ENCODE peak calls at places on chromosomes 11 and 22, in nine cellular contexts. L, R, U, D, A, E, T, H and V are unnamed samples.
A peak's percentile ranks its signal among the peaks of the same experiment; 100 is the strongest.

GRCh38 chr11:45532552-45532951 is 132.9 kb downstream of the CHST1 start:
- DNase-seq in L (no peak), R (no peak), U (no peak), D (no peak), A (no peak), E (no peak), T (no peak), H (peak; percentile 23), V (no peak)

GRCh38 chr11:62588966-62589637 is 2.2 kb downstream of the TUT1 start:
- DNase-seq in L (peak; percentile 50), R (no peak), U (no peak), D (peak; percentile 39), A (peak; percentile 43), E (no peak), T (no peak), H (no peak), V (no peak)

GRCh38 chr11:86565787-86566186 is 106.6 kb downstream of the ME3 start:
- DNase-seq in L (no peak), R (no peak), U (no peak), D (no peak), A (no peak), E (no peak), T (no peak), H (no peak), V (no peak)

GRCh38 chr11:315051-315481 is 1.2 kb downstream of the IFITM1 start:
- DNase-seq in L (no peak), R (no peak), U (no peak), D (no peak), A (no peak), E (no peak), T (no peak), H (no peak), V (no peak)

GRCh38 chr11:2581931-2582435 is 117.8 kb downstream of the KCNQ1OT1 start:
- DNase-seq in L (no peak), R (peak; percentile 15), U (peak; percentile 16), D (no peak), A (no peak), E (no peak), T (no peak), H (peak; percentile 11), V (no peak)

GRCh38 chr22:25696763-25697710 is 45.0 kb upstream of the MYO18B start:
- DNase-seq in L (no peak), R (no peak), U (no peak), D (no peak), A (no peak), E (no peak), T (no peak), H (no peak), V (peak; percentile 54)

GRCh38 chr11:88338223-88338661 is 706 bp upstream of the CTSC start:
- DNase-seq in L (peak; percentile 47), R (peak; percentile 32), U (peak; percentile 37), D (peak; percentile 69), A (peak; percentile 60), E (no peak), T (no peak), H (peak; percentile 30), V (peak; percentile 79)

GRCh38 chr22:32737811-32738210 is 63.7 kb upstream of the TIMP3 start:
- DNase-seq in L (no peak), R (no peak), U (no peak), D (no peak), A (no peak), E (no peak), T (no peak), H (no peak), V (no peak)

GRCh38 chr22:32413715-32414114 is 1.7 kb upstream of the RTCB start:
- DNase-seq in L (peak; percentile 12), R (no peak), U (no peak), D (peak; percentile 33), A (peak; percentile 5), E (no peak), T (peak; percentile 27), H (no peak), V (peak; percentile 46)

GRCh38 chr11:69244286-69244685 is 49.7 kb upstream of the MYEOV start:
- DNase-seq in L (no peak), R (no peak), U (peak; percentile 7), D (no peak), A (no peak), E (no peak), T (no peak), H (no peak), V (no peak)

GRCh38 chr11:70740475-70740825 is 342.1 kb downstream of the CTTN start:
- DNase-seq in L (no peak), R (no peak), U (no peak), D (no peak), A (no peak), E (no peak), T (no peak), H (no peak), V (no peak)

GRCh38 chr11:31974737-31975136 is 116.1 kb upstream of the RCN1 start:
- DNase-seq in L (peak; percentile 70), R (no peak), U (no peak), D (peak; percentile 95), A (no peak), E (no peak), T (peak; percentile 12), H (no peak), V (peak; percentile 50)

GRCh38 chr11:46392421-46393230 is 1.1 kb upstream of the CHRM4 start:
- DNase-seq in L (peak; percentile 61), R (peak; percentile 91), U (peak; percentile 90), D (peak; percentile 66), A (peak; percentile 95), E (peak; percentile 42), T (no peak), H (peak; percentile 91), V (peak; percentile 71)

GRCh38 chr22:39937881-39938280 is 22.3 kb upstream of the TMA7B start:
- DNase-seq in L (no peak), R (no peak), U (no peak), D (no peak), A (no peak), E (no peak), T (no peak), H (no peak), V (no peak)

GRCh38 chr11:77203901-77204755 is 76.1 kb downstream of the MYO7A start:
- DNase-seq in L (no peak), R (no peak), U (no peak), D (no peak), A (no peak), E (no peak), T (no peak), H (no peak), V (no peak)

GRCh38 chr11:64289011-64289564 is 2.0 kb upstream of the KCNK4 start:
- DNase-seq in L (no peak), R (no peak), U (peak; percentile 15), D (no peak), A (no peak), E (no peak), T (no peak), H (no peak), V (no peak)

GRCh38 chr11:94708642-94709041 is 59.5 kb upstream of the AMOTL1 start:
- DNase-seq in L (no peak), R (no peak), U (no peak), D (peak; percentile 84), A (no peak), E (peak; percentile 97), T (no peak), H (no peak), V (no peak)

DNA sequence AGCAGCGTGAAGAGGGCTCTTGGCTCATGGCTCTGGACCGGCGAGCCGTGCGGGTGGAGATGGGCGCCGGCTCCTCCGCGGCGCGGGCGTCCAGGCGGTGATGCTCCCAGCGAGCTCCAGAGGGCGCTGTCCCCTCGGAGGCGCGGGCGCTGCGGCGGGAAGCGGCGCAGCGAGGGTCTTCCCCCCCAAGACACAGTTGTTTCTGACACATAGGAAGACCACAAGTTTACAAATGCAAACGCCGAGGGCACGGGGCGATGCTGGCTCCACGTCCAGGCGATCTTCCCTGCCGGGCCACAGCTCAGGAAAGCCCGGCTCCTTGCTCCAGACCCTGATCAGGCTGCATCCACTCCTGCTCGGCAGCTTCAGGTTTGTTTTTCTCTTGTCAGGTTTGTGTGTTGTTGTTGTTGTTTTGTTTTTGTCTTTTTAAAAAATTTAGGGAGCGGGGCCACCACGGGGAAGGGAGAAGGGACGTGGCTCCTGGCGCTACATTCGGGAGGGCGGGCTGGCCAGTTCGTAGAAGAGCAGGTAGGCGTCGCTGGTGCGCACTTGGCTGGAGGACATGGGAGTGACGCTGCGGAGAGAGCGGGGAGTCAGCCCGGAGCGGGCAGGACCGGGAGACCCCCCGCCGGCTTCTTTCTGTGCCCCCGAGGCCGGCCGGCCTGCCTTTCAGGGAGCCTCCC is 10.0 kb upstream of the MFRP start:
- DNase-seq in L (peak; percentile 66), R (peak; percentile 84), U (peak; percentile 85), D (peak; percentile 70), A (no peak), E (no peak), T (peak; percentile 60), H (peak; percentile 84), V (peak; percentile 73)
- H3K4me3 ChIP-seq in L (peak overlapping the region; percentile 63), R (peak overlapping the region; percentile 44), U (peak overlapping the region; percentile 60), D (peak overlapping the region; percentile 68), A (no peak overlapping the region), E (no peak overlapping the region), T (peak overlapping the region; percentile 66), H (peak overlapping the region; percentile 59), V (peak overlapping the region; percentile 67)

DNA sequence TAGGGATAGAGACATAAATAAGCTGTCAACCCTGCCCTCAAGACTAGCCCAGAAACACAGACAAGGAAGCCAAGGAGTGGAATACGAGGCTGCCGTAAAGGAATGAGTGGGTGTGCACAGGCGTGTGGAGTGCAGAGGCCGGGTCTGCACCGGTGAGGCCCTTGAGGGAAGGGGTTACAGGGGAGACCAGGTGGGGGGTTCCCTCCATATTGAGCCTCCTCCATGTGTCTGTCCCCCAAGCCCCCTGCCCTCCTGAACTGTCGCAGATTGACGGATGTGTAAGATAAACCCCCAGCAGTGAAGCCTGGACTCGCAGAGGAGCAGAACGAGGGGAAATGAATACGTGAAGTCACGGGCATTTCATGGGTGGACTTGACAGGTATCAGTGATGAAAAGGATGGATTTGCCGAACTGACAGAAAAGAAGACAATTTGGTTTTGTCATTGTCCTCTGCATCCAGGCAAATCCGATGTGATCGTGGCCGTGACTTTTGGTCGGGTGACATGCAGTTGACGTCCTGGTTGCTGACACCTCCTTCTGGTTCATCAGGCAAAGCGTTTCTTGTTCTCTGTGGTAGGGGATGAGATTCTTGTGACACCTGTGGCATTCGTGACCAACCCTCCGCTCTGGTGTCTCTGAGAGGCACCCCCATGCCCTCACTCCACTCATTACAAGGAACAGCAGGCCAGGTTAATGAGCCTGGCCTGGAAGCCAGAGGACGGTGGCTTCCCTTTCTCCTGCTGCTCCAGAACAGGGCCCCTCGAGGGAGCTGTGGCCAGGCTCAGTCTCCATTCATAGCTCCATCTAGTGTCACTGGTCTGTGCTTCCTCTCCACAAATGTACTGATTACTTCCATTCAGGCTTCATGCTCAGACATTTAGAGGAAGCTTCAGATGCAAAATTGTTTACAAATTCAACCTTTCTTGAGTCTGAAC is 223.1 kb upstream of the B3GAT1 start:
- DNase-seq in L (no peak), R (no peak), U (peak; percentile 16), D (no peak), A (peak; percentile 42), E (no peak), T (no peak), H (no peak), V (no peak)
- TF ChIP-seq CTCF in L (no peak), R (no peak), U (no peak), D (no peak), A (peak; percentile 55), E (peak; percentile 7), T (no peak), H (no peak), V (no peak)

GRCh38 chr11:36288442-36289225 is 590 bp downstream of the COMMD9 start:
- DNase-seq in L (no peak), R (no peak), U (no peak), D (no peak), A (peak; percentile 15), E (no peak), T (no peak), H (no peak), V (no peak)
- H3K4me3 ChIP-seq in L (peak overlapping the region; percentile 95), R (peak overlapping the region; percentile 85), U (peak overlapping the region; percentile 72), D (peak overlapping the region; percentile 89), A (peak overlapping the region; percentile 47), E (peak overlapping the region; percentile 88), T (peak overlapping the region; percentile 66), H (peak overlapping the region; percentile 90), V (peak overlapping the region; percentile 97)

GRCh38 chr11:7422544-7423331 is 62.6 kb upstream of the OLFML1 start:
- DNase-seq in L (no peak), R (no peak), U (no peak), D (peak; percentile 38), A (no peak), E (no peak), T (no peak), H (no peak), V (peak; percentile 4)
- TF ChIP-seq CTCF in L (no peak), R (no peak), U (no peak), D (no peak), A (no peak), E (peak; percentile 5), T (no peak), H (no peak), V (no peak)